ENCODE peak calls at places on chromosomes 5 and 9, in six cellular contexts. H is mesothelial cell of epicardium, Q is fibroblast of the conjunctiva, G is trophoblast cell, Z is fibroblast of the aortic adventitia, L is PC-3. M is an unnamed sample.

GRCh38 chr5:121189569-121190305 is 661.9 kb upstream of the FTMT start:
- DNase-seq in H (peak; percentile 28), Q (peak; percentile 37), G (peak; percentile 18), Z (peak; percentile 34), L (peak; percentile 3), M (no peak)

GRCh38 chr9:81833563-81834345 is 94.5 kb upstream of the SPATA31D4 start:
- DNase-seq in H (no peak), Q (no peak), G (no peak), Z (peak; percentile 47), L (no peak), M (no peak)

GRCh38 chr5:44665101-44665701 is 143.5 kb upstream of the MRPS30 start:
- DNase-seq in H (no peak), Q (peak; percentile 40), G (no peak), Z (peak; percentile 54), L (peak; percentile 63), M (no peak)

GRCh38 chr9:22005700-22006605 is 3.2 kb downstream of the CDKN2B start:
- DNase-seq in H (no peak), Q (no peak), G (no peak), Z (peak; percentile 31), L (no peak), M (no peak)

GRCh38 chr9:98333703-98334582 is 78.5 kb upstream of the TBC1D2 start:
- DNase-seq in H (no peak), Q (peak; percentile 47), G (no peak), Z (peak; percentile 82), L (peak; percentile 47), M (no peak)

GRCh38 chr9:134963546-134963945 is 45.8 kb upstream of the FCN1 start:
- DNase-seq in H (no peak), Q (no peak), G (no peak), Z (no peak), L (no peak), M (peak; percentile 19)

GRCh38 chr5:134594797-134595457 is 37.7 kb downstream of the SAR1B start:
- DNase-seq in H (no peak), Q (no peak), G (no peak), Z (no peak), L (no peak), M (no peak)

GRCh38 chr9:82524407-82524806 is 535.8 kb downstream of the SPATA31D1 start:
- DNase-seq in H (no peak), Q (no peak), G (no peak), Z (no peak), L (no peak), M (no peak)

GRCh38 chr9:107513464-107514092 is 24.0 kb upstream of the KLF4 start:
- DNase-seq in H (no peak), Q (no peak), G (no peak), Z (no peak), L (no peak), M (no peak)

GRCh38 chr9:136546697-136547481 is 1.0 kb upstream of the NOTCH1 start:
- DNase-seq in H (no peak), Q (peak; percentile 47), G (no peak), Z (peak; percentile 41), L (peak; percentile 50), M (peak; percentile 81)

GRCh38 chr9:104009853-104010252 is 84.3 kb upstream of the SMC2 start:
- DNase-seq in H (no peak), Q (no peak), G (no peak), Z (no peak), L (no peak), M (no peak)

GRCh38 chr9:112505607-112506006 is 19.0 kb downstream of the KIAA1958 start:
- DNase-seq in H (no peak), Q (no peak), G (no peak), Z (no peak), L (no peak), M (no peak)

GRCh38 chr5:87308024-87308423 is 40.3 kb downstream of the RASA1 start:
- DNase-seq in H (no peak), Q (no peak), G (no peak), Z (no peak), L (no peak), M (no peak)

GRCh38 chr5:148469446-148470062 is 85.8 kb downstream of the FBXO38 start:
- DNase-seq in H (no peak), Q (peak; percentile 3), G (no peak), Z (peak; percentile 89), L (peak; percentile 97), M (no peak)

GRCh38 chr9:89179535-89179919 is 909 bp upstream of the SHC3 start:
- DNase-seq in H (no peak), Q (no peak), G (no peak), Z (peak; percentile 77), L (peak; percentile 17), M (no peak)

GRCh38 chr5:118224546-118224945 is 763.8 kb downstream of the DTWD2 start:
- DNase-seq in H (no peak), Q (no peak), G (no peak), Z (no peak), L (no peak), M (no peak)

GRCh38 chr9:95793924-95794828 is 81.3 kb upstream of the ERCC6L2 start:
- DNase-seq in H (no peak), Q (peak; percentile 90), G (no peak), Z (peak; percentile 98), L (peak; percentile 81), M (no peak)

GRCh38 chr5:30930736-30931135 is 262.8 kb upstream of the CDH6 start:
- DNase-seq in H (no peak), Q (no peak), G (no peak), Z (peak; percentile 53), L (no peak), M (no peak)